ENCODE peak calls at places on chromosomes 4 and X, in five cellular contexts. R is T-cell, G is Caco-2, L is cardiac muscle cell, E is C1 segment of cervical spinal cord. S is an unnamed sample.

GRCh38 chr4:41476310-41476709 is 61.6 kb upstream of the LIMCH1 start:
- DNase-seq in R (no peak), G (no peak), L (no peak), E (peak), S (peak)

GRCh38 chr4:1612278-1613098 is 71.6 kb downstream of the FAM53A start:
- DNase-seq in R (no peak), G (no peak), L (no peak), E (no peak), S (no peak)

GRCh38 chr4:1297023-1297395 is 7.3 kb downstream of the MAEA start:
- DNase-seq in R (no peak), G (no peak), L (no peak), E (no peak), S (no peak)

GRCh38 chr4:152464030-152464823 is 71.7 kb downstream of the FBXW7 start:
- DNase-seq in R (no peak), G (no peak), L (no peak), E (no peak), S (no peak)

GRCh38 chr4:169283114-169283509 is 12.4 kb upstream of the SH3RF1 start:
- DNase-seq in R (no peak), G (no peak), L (no peak), E (no peak), S (no peak)

GRCh38 chr4:158681630-158682029 is 9.5 kb downstream of the ETFDH start:
- DNase-seq in R (no peak), G (no peak), L (no peak), E (no peak), S (no peak)

GRCh38 chr4:105715692-105716278 is 7.2 kb downstream of the GSTCD start:
- DNase-seq in R (no peak), G (no peak), L (peak), E (peak), S (no peak)

GRCh38 chrX:25017667-25018247 is 2.0 kb upstream of the ARX start:
- DNase-seq in R (no peak), G (no peak), L (peak), E (no peak), S (no peak)

GRCh38 chr4:153211986-153212720 is 7.9 kb downstream of the TRIM2 start:
- DNase-seq in R (no peak), G (no peak), L (no peak), E (no peak), S (no peak)

GRCh38 chrX:153765138-153766079 is 1.4 kb downstream of the PLXNB3 start:
- DNase-seq in R (no peak), G (no peak), L (no peak), E (peak), S (peak)

GRCh38 chrX:16807548-16807947 is 21.3 kb downstream of the TXLNG start:
- DNase-seq in R (no peak), G (no peak), L (peak), E (no peak), S (no peak)

GRCh38 chr4:37767546-37767945 is 58.9 kb upstream of the PGM2 start:
- DNase-seq in R (no peak), G (no peak), L (no peak), E (no peak), S (no peak)

GRCh38 chr4:95209942-95210341 is 338.8 kb downstream of the UNC5C start:
- DNase-seq in R (no peak), G (no peak), L (no peak), E (no peak), S (no peak)

GRCh38 chr4:151784676-151785075 is 23.9 kb upstream of the GATB start:
- DNase-seq in R (no peak), G (no peak), L (no peak), E (no peak), S (no peak)

GRCh38 chr4:13701937-13702446 is 74.5 kb upstream of the BOD1L1 start:
- DNase-seq in R (no peak), G (peak), L (no peak), E (no peak), S (no peak)

GRCh38 chrX:42531431-42531830 is 246.5 kb downstream of the PPP1R2C start:
- DNase-seq in R (no peak), G (no peak), L (no peak), E (no peak), S (no peak)

GRCh38 chr4:56530269-56531148 is 24.9 kb downstream of the ARL9 start:
- DNase-seq in R (peak), G (peak), L (peak), E (peak), S (peak)

GRCh38 chr4:174260099-174260498 is 23.4 kb downstream of the FBXO8 start:
- DNase-seq in R (no peak), G (no peak), L (no peak), E (no peak), S (no peak)

GRCh38 chr4:140249351-140249750 is 95.4 kb upstream of the MAML3 start:
- DNase-seq in R (no peak), G (no peak), L (no peak), E (no peak), S (no peak)

GRCh38 chrX:6228720-6229119 is at the start of gene NLGN4X:
- DNase-seq in R (no peak), G (no peak), L (peak), E (peak), S (peak)

GRCh38 chrX:152905081-152905420 is 7.2 kb downstream of the ZNF185 start:
- DNase-seq in R (no peak), G (no peak), L (no peak), E (no peak), S (no peak)

GRCh38 chrX:53262189-53262917 is 19.0 kb downstream of the IQSEC2 start:
- DNase-seq in R (no peak), G (no peak), L (no peak), E (peak), S (no peak)

GRCh38 chr4:10095296-10095991 is 21.2 kb downstream of the WDR1 start:
- DNase-seq in R (no peak), G (no peak), L (no peak), E (no peak), S (no peak)

GRCh38 chr4:113474017-113474416 is 287.5 kb downstream of the CAMK2D start:
- DNase-seq in R (no peak), G (no peak), L (no peak), E (no peak), S (no peak)

GRCh38 chr4:134422776-134423175 is 221.2 kb upstream of the PABPC4L start:
- DNase-seq in R (no peak), G (no peak), L (no peak), E (no peak), S (no peak)

GRCh38 chr4:14897217-14897616 is 105.1 kb upstream of the CPEB2 start:
- DNase-seq in R (no peak), G (no peak), L (no peak), E (no peak), S (no peak)

GRCh38 chrX:139881572-139881971 is 51.3 kb downstream of the ATP11C start:
- DNase-seq in R (no peak), G (no peak), L (no peak), E (no peak), S (no peak)

GRCh38 chr4:4719446-4719845 is 140.0 kb upstream of the MSX1 start:
- DNase-seq in R (no peak), G (no peak), L (no peak), E (no peak), S (no peak)

GRCh38 chr4:20299515-20299914 is 47.8 kb downstream of the SLIT2 start:
- DNase-seq in R (no peak), G (no peak), L (no peak), E (no peak), S (no peak)

S was measured in anterior cingulate cortex.